ENCODE peak calls at places on chromosomes 6 and 20, in five cellular contexts. One of them, this sample, is unnamed.

GRCh38 chr6:161169690-161170089 is 104.2 kb downstream of the AGPAT4 start:
- DNase-seq in H1: no peak
- DNase-seq in H9: no peak
- DNase-seq in mesenchymal stem cell: peak; percentile 48
- DNase-seq in trophoblast cell: no peak
- DNase-seq in this sample: no peak

GRCh38 chr6:37524025-37524647 is 24.4 kb upstream of the CCDC167 start:
- DNase-seq in H1: no peak
- DNase-seq in H9: no peak
- DNase-seq in mesenchymal stem cell: no peak
- DNase-seq in trophoblast cell: peak; percentile 34
- DNase-seq in this sample: no peak

GRCh38 chr6:74505391-74505790 is 700.5 kb downstream of the COL12A1 start:
- DNase-seq in H1: no peak
- DNase-seq in H9: no peak
- DNase-seq in mesenchymal stem cell: no peak
- DNase-seq in trophoblast cell: no peak
- DNase-seq in this sample: no peak

GRCh38 chr6:121522265-121522664 is 86.8 kb downstream of the GJA1 start:
- DNase-seq in H1: no peak
- DNase-seq in H9: no peak
- DNase-seq in mesenchymal stem cell: peak; percentile 94
- DNase-seq in trophoblast cell: peak; percentile 65
- DNase-seq in this sample: no peak

GRCh38 chr6:119186490-119186889 is 108.0 kb upstream of the FAM184A start:
- DNase-seq in H1: no peak
- DNase-seq in H9: peak; percentile 29
- DNase-seq in mesenchymal stem cell: no peak
- DNase-seq in trophoblast cell: no peak
- DNase-seq in this sample: no peak

GRCh38 chr20:64077094-64077493 is 2.2 kb downstream of the RGS19 start:
- DNase-seq in H1: no peak
- DNase-seq in H9: no peak
- DNase-seq in mesenchymal stem cell: no peak
- DNase-seq in trophoblast cell: no peak
- DNase-seq in this sample: no peak

GRCh38 chr20:17663486-17663885 is 18.6 kb downstream of the RRBP1 start:
- DNase-seq in H1: no peak
- DNase-seq in H9: no peak
- DNase-seq in mesenchymal stem cell: no peak
- DNase-seq in trophoblast cell: no peak
- DNase-seq in this sample: no peak

GRCh38 chr6:1400126-1400850 is 10.9 kb downstream of the FOXF2 start:
- DNase-seq in H1: no peak
- DNase-seq in H9: no peak
- DNase-seq in mesenchymal stem cell: no peak
- DNase-seq in trophoblast cell: no peak
- DNase-seq in this sample: no peak

GRCh38 chr6:142751452-142751851 is 193.5 kb downstream of the HIVEP2 start:
- DNase-seq in H1: no peak
- DNase-seq in H9: no peak
- DNase-seq in mesenchymal stem cell: no peak
- DNase-seq in trophoblast cell: no peak
- DNase-seq in this sample: no peak

GRCh38 chr6:81362246-81362645 is 390.2 kb downstream of the TENT5A start:
- DNase-seq in H1: no peak
- DNase-seq in H9: no peak
- DNase-seq in mesenchymal stem cell: no peak
- DNase-seq in trophoblast cell: no peak
- DNase-seq in this sample: no peak

GRCh38 chr20:4661191-4661590 is 60.5 kb upstream of the PRND start:
- DNase-seq in H1: no peak
- DNase-seq in H9: peak; percentile 38
- DNase-seq in mesenchymal stem cell: no peak
- DNase-seq in trophoblast cell: no peak
- DNase-seq in this sample: no peak

GRCh38 chr6:166143011-166143410 is 24.6 kb downstream of the TBXT start:
- DNase-seq in H1: no peak
- DNase-seq in H9: no peak
- DNase-seq in mesenchymal stem cell: no peak
- DNase-seq in trophoblast cell: no peak
- DNase-seq in this sample: no peak

GRCh38 chr20:14481863-14482262 is 144.5 kb upstream of the FLRT3 start:
- DNase-seq in H1: no peak
- DNase-seq in H9: no peak
- DNase-seq in mesenchymal stem cell: no peak
- DNase-seq in trophoblast cell: peak; percentile 38
- DNase-seq in this sample: no peak

GRCh38 chr20:44071057-44071456 is 115.9 kb downstream of the JPH2 start:
- DNase-seq in H1: peak; percentile 19
- DNase-seq in H9: no peak
- DNase-seq in mesenchymal stem cell: no peak
- DNase-seq in trophoblast cell: no peak
- DNase-seq in this sample: no peak

GRCh38 chr20:62805365-62805710 is 703 bp downstream of the OGFR start:
- DNase-seq in H1: peak; percentile 53
- DNase-seq in H9: no peak
- DNase-seq in mesenchymal stem cell: peak; percentile 40
- DNase-seq in trophoblast cell: peak; percentile 31
- DNase-seq in this sample: no peak

GRCh38 chr6:37819802-37820712 is 530 bp downstream of the ZFAND3 start:
- DNase-seq in H1: peak; percentile 61
- DNase-seq in H9: peak; percentile 40
- DNase-seq in mesenchymal stem cell: peak; percentile 82
- DNase-seq in trophoblast cell: peak; percentile 72
- DNase-seq in this sample: no peak

GRCh38 chr20:48295445-48295903 is 510.2 kb upstream of the SULF2 start:
- DNase-seq in H1: no peak
- DNase-seq in H9: peak; percentile 77
- DNase-seq in mesenchymal stem cell: peak; percentile 87
- DNase-seq in trophoblast cell: peak; percentile 99
- DNase-seq in this sample: peak; percentile 80

GRCh38 chr6:39453236-39453635 is 130.7 kb upstream of the KCNK16 start:
- DNase-seq in H1: no peak
- DNase-seq in H9: no peak
- DNase-seq in mesenchymal stem cell: no peak
- DNase-seq in trophoblast cell: no peak
- DNase-seq in this sample: no peak

GRCh38 chr6:167956983-167957492 is 40.4 kb upstream of the KIF25 start:
- DNase-seq in H1: no peak
- DNase-seq in H9: no peak
- DNase-seq in mesenchymal stem cell: peak; percentile 40
- DNase-seq in trophoblast cell: peak; percentile 73
- DNase-seq in this sample: no peak

GRCh38 chr6:158290040-158290439 is 22.2 kb upstream of the TULP4 start:
- DNase-seq in H1: no peak
- DNase-seq in H9: no peak
- DNase-seq in mesenchymal stem cell: no peak
- DNase-seq in trophoblast cell: no peak
- DNase-seq in this sample: no peak

GRCh38 chr6:156686429-156686939 is 90.7 kb upstream of the ARID1B start:
- DNase-seq in H1: no peak
- DNase-seq in H9: peak; percentile 49
- DNase-seq in mesenchymal stem cell: no peak
- DNase-seq in trophoblast cell: peak; percentile 55
- DNase-seq in this sample: no peak

GRCh38 chr6:87243812-87244211 is 78.6 kb upstream of the SMIM8 start:
- DNase-seq in H1: no peak
- DNase-seq in H9: no peak
- DNase-seq in mesenchymal stem cell: no peak
- DNase-seq in trophoblast cell: no peak
- DNase-seq in this sample: no peak

GRCh38 chr6:87241304-87241703 is 81.1 kb upstream of the SMIM8 start:
- DNase-seq in H1: no peak
- DNase-seq in H9: peak; percentile 39
- DNase-seq in mesenchymal stem cell: no peak
- DNase-seq in trophoblast cell: no peak
- DNase-seq in this sample: no peak

GRCh38 chr6:87250019-87250418 is 72.4 kb upstream of the SMIM8 start:
- DNase-seq in H1: no peak
- DNase-seq in H9: no peak
- DNase-seq in mesenchymal stem cell: no peak
- DNase-seq in trophoblast cell: no peak
- DNase-seq in this sample: no peak

GRCh38 chr6:87244380-87244779 is 78.0 kb upstream of the SMIM8 start:
- DNase-seq in H1: no peak
- DNase-seq in H9: no peak
- DNase-seq in mesenchymal stem cell: peak; percentile 6
- DNase-seq in trophoblast cell: no peak
- DNase-seq in this sample: no peak
- H2BK12ac ChIP-seq in H1: no peak overlapping the region
- H2BK12ac ChIP-seq in H9: no peak overlapping the region
- H2BK12ac ChIP-seq in mesenchymal stem cell: no peak overlapping the region
- H2BK12ac ChIP-seq in trophoblast cell: no peak overlapping the region
- H2BK12ac ChIP-seq in this sample: no peak overlapping the region

GRCh38 chr6:101926149-101926925 is 532.8 kb downstream of the GRIK2 start:
- DNase-seq in H1: no peak
- DNase-seq in H9: no peak
- DNase-seq in mesenchymal stem cell: no peak
- DNase-seq in trophoblast cell: no peak
- DNase-seq in this sample: no peak
- H3K9ac ChIP-seq in H1: no peak overlapping the region
- H3K9ac ChIP-seq in H9: no peak overlapping the region
- H3K9ac ChIP-seq in mesenchymal stem cell: no peak overlapping the region
- H3K9ac ChIP-seq in trophoblast cell: no peak overlapping the region
- H3K9ac ChIP-seq in this sample: no peak overlapping the region

DNA sequence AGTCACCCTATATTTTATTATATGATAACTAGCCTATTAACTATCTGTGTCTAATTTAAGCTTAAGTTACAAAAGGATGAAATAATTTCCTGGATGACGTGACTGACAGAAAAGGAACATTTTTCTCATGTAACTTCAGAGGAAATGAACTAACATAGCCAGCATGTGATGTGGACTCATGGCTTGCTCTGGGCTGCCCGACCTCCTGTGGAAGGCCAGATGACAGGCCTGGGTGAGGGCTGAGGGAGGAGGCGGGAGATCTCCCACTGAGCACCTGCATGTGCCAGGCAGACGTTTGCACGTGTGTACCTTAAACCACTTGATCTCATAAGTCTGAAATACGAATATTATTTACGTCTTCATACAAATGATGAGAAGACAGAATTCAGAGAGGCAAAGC is 321.1 kb downstream of the SYNE1 start:
- DNase-seq in H1: no peak
- DNase-seq in H9: no peak
- DNase-seq in mesenchymal stem cell: peak; percentile 76
- DNase-seq in trophoblast cell: peak; percentile 84
- DNase-seq in this sample: no peak
- H4K91ac ChIP-seq in H1: no peak overlapping the region
- H4K91ac ChIP-seq in H9: no peak overlapping the region
- H4K91ac ChIP-seq in mesenchymal stem cell: no peak overlapping the region
- H4K91ac ChIP-seq in trophoblast cell: no peak overlapping the region
- H4K91ac ChIP-seq in this sample: no peak overlapping the region

DNA sequence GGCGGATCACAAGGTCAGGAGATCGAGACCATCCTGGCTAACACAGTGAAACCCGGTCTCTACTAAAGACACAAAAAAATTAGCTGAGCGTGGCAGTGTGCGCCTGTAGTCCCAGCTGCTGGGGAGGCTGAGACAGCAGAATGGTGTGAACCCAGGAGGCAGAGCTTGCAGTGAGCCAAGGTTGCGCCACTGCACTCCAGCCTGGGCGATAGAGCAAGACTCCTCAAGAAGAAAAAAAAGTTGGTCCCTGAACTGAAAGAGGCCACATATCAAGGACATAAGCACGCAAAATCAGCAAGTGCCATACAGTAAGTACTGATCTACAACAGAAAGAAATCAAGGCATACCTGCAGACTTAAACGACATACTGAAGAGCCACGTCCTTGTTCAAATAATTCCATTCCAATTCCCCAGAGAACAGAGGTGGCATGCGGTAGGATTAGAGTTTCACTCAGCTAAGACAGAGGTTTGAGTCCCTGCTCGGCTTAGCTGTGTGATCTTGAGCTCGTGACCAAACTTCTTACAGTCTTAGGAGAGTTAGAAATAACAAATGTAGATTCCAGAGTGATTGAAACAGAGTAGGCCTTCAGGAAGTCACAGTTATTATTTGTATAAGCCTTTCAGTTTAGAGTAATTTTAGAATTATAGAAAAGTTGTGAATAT is 29.2 kb downstream of the B4GALT5 start:
- DNase-seq in H1: no peak
- DNase-seq in H9: no peak
- DNase-seq in mesenchymal stem cell: no peak
- DNase-seq in trophoblast cell: peak; percentile 60
- DNase-seq in this sample: no peak
- H2BK12ac ChIP-seq in H1: no peak overlapping the region
- H2BK12ac ChIP-seq in H9: no peak overlapping the region
- H2BK12ac ChIP-seq in mesenchymal stem cell: no peak overlapping the region
- H2BK12ac ChIP-seq in trophoblast cell: no peak overlapping the region
- H2BK12ac ChIP-seq in this sample: no peak overlapping the region